ENCODE peak calls at places on chromosomes 13 and 19, in ten cellular contexts. O, V, S, R, J, W, C, T, K and X are unnamed samples. For H3K27me3, the result is how much of the 10 kb centered on the place peaks cover.

GRCh38 chr13:87344176-87344575 is 327.0 kb upstream of the SLITRK5 start:
- DNase-seq in O (no peak), V (no peak), S (no peak), R (peak), J (no peak), W (no peak), C (no peak), T (peak), K (peak), X (no peak)

GRCh38 chr13:101492251-101492910 is 39.9 kb downstream of the ITGBL1 start:
- DNase-seq in O (no peak), V (no peak), S (no peak), R (peak), J (no peak), W (no peak), C (no peak), T (peak), K (no peak), X (no peak)

GRCh38 chr19:33876619-33877018 is 79.9 kb downstream of the KCTD15 start:
- DNase-seq in O (no peak), V (no peak), S (no peak), R (no peak), J (no peak), W (no peak), C (no peak), T (no peak), K (no peak), X (no peak)

GRCh38 chr13:99053636-99054233 is 75.9 kb upstream of the DOCK9 start:
- DNase-seq in O (no peak), V (no peak), S (no peak), R (no peak), J (no peak), W (no peak), C (no peak), T (no peak), K (no peak), X (no peak)

GRCh38 chr13:112994084-112994780 is 25.2 kb downstream of the MCF2L start:
- DNase-seq in O (no peak), V (no peak), S (no peak), R (no peak), J (no peak), W (no peak), C (no peak), T (no peak), K (no peak), X (no peak)

GRCh38 chr13:63910406-63910957 is 2494.8 kb upstream of the PCDH20 start:
- DNase-seq in O (no peak), V (no peak), S (no peak), R (peak), J (no peak), W (peak), C (peak), T (peak), K (peak), X (no peak)

GRCh38 chr13:48808689-48809088 is 155.0 kb downstream of the CYSLTR2 start:
- DNase-seq in O (no peak), V (no peak), S (no peak), R (peak), J (no peak), W (no peak), C (no peak), T (peak), K (no peak), X (no peak)

GRCh38 chr13:74128171-74128767 is 5.9 kb downstream of the KLF12 start:
- DNase-seq in O (no peak), V (no peak), S (no peak), R (peak), J (no peak), W (no peak), C (no peak), T (peak), K (peak), X (no peak)

GRCh38 chr19:1264801-1265610 is 4.1 kb upstream of the CIRBP start:
- DNase-seq in O (no peak), V (peak), S (no peak), R (peak), J (no peak), W (peak), C (peak), T (peak), K (peak), X (no peak)

GRCh38 chr19:42344336-42344893 is 19.0 kb downstream of the MEGF8 start:
- DNase-seq in O (no peak), V (no peak), S (no peak), R (no peak), J (no peak), W (no peak), C (no peak), T (no peak), K (no peak), X (no peak)

GRCh38 chr19:48772503-48772953 is 17.2 kb downstream of the FGF21 start:
- DNase-seq in O (no peak), V (peak), S (no peak), R (no peak), J (no peak), W (no peak), C (no peak), T (no peak), K (no peak), X (no peak)

GRCh38 chr13:106314417-106314816 is 221.0 kb downstream of the EFNB2 start:
- DNase-seq in O (no peak), V (no peak), S (no peak), R (no peak), J (no peak), W (no peak), C (no peak), T (no peak), K (peak), X (no peak)

GRCh38 chr13:32126298-32126697 is 94.7 kb downstream of the FRY start:
- DNase-seq in O (no peak), V (no peak), S (no peak), R (peak), J (no peak), W (no peak), C (no peak), T (no peak), K (no peak), X (no peak)

GRCh38 chr19:5545051-5545450 is 22.7 kb downstream of the TINCR start:
- DNase-seq in O (no peak), V (no peak), S (no peak), R (no peak), J (no peak), W (no peak), C (no peak), T (no peak), K (no peak), X (no peak)

GRCh38 chr19:31220540-31220939 is 128.7 kb downstream of the TSHZ3 start:
- DNase-seq in O (peak), V (no peak), S (no peak), R (no peak), J (no peak), W (no peak), C (no peak), T (no peak), K (peak), X (no peak)

GRCh38 chr19:32874605-32875004 is 5.0 kb upstream of the SLC7A9 start:
- DNase-seq in O (no peak), V (no peak), S (no peak), R (no peak), J (no peak), W (no peak), C (peak), T (no peak), K (no peak), X (no peak)

GRCh38 chr19:28519950-28520861 is 692.7 kb downstream of the UQCRFS1 start:
- DNase-seq in O (no peak), V (no peak), S (no peak), R (peak), J (no peak), W (no peak), C (peak), T (peak), K (no peak), X (no peak)

GRCh38 chr19:42284066-42284501 is 15.0 kb downstream of the CIC start:
- DNase-seq in O (peak), V (peak), S (no peak), R (peak), J (no peak), W (peak), C (no peak), T (peak), K (peak), X (peak)

GRCh38 chr13:25738342-25738771 is 313.5 kb downstream of the SHISA2 start:
- DNase-seq in O (no peak), V (no peak), S (no peak), R (peak), J (no peak), W (no peak), C (no peak), T (peak), K (peak), X (peak)

GRCh38 chr13:59345316-59345715 is 818.4 kb downstream of the DIAPH3 start:
- DNase-seq in O (no peak), V (peak), S (no peak), R (peak), J (no peak), W (no peak), C (no peak), T (peak), K (no peak), X (no peak)
- H3K27ac ChIP-seq in O (no peak), V (peak), S (no peak), R (no peak), J (no peak), W (no peak), C (no peak), T (no peak), K (no peak), X (no peak)

GRCh38 chr19:36638862-36639510 is 27.7 kb downstream of the ZNF461 start:
- DNase-seq in O (peak), V (no peak), S (no peak), R (peak), J (no peak), W (no peak), C (no peak), T (no peak), K (peak), X (no peak)
- H3K4me3 ChIP-seq in O (no peak), V (no peak), S (no peak), R (no peak), J (no peak), W (no peak), C (no peak), T (no peak), K (peak), X (no peak)

GRCh38 chr19:18597809-18598660 is 8.6 kb downstream of the CRLF1 start:
- DNase-seq in O (no peak), V (no peak), S (no peak), R (no peak), J (no peak), W (no peak), C (no peak), T (no peak), K (peak), X (no peak)
- H3K27me3 ChIP-seq in O (under half), V (half or more), S (under half), R (under half), J (under half), W (under half), C (under half), T (under half), K (under half), X (under half)

GRCh38 chr13:30071890-30072817 is 221.7 kb upstream of the UBL3 start:
- DNase-seq in O (no peak), V (no peak), S (no peak), R (no peak), J (no peak), W (no peak), C (no peak), T (no peak), K (peak), X (no peak)
- H3K27ac ChIP-seq in O (no peak), V (no peak), S (no peak), R (no peak), J (no peak), W (no peak), C (no peak), T (no peak), K (no peak), X (no peak)